ENCODE peak calls at places on chromosomes 2 and 18, in ten cellular contexts. W, T, X, U, R, G, A, Y, M and S are unnamed samples.

GRCh38 chr2:121151311-121152109 is 133.5 kb downstream of the TFCP2L1 start:
- DNase-seq in W (no peak), T (no peak), X (no peak), U (no peak), R (no peak), G (peak; percentile 65), A (no peak), Y (no peak), M (no peak), S (no peak)

GRCh38 chr2:216777637-216778273 is 82.1 kb downstream of the TNP1 start:
- DNase-seq in W (peak; percentile 54), T (peak; percentile 10), X (peak; percentile 22), U (peak; percentile 54), R (peak; percentile 75), G (no peak), A (no peak), Y (no peak), M (no peak), S (peak; percentile 28)

GRCh38 chr18:51030537-51031258 is 685 bp downstream of the SMAD4 start:
- DNase-seq in W (peak; percentile 84), T (peak; percentile 61), X (peak; percentile 68), U (peak; percentile 69), R (peak; percentile 10), G (peak; percentile 61), A (peak; percentile 92), Y (peak; percentile 82), M (peak; percentile 63), S (peak; percentile 50)

GRCh38 chr2:100832885-100833284 is 12.9 kb downstream of the NPAS2 start:
- DNase-seq in W (no peak), T (no peak), X (no peak), U (no peak), R (no peak), G (no peak), A (no peak), Y (no peak), M (no peak), S (no peak)

GRCh38 chr2:24908316-24908937 is 11.6 kb downstream of the ADCY3 start:
- DNase-seq in W (no peak), T (no peak), X (no peak), U (no peak), R (no peak), G (no peak), A (peak; percentile 14), Y (no peak), M (no peak), S (no peak)

GRCh38 chr2:26346454-26347053 is at the start of gene ADGRF3:
- DNase-seq in W (peak; percentile 28), T (peak; percentile 53), X (peak; percentile 66), U (peak; percentile 78), R (peak; percentile 22), G (peak; percentile 64), A (peak; percentile 84), Y (peak; percentile 70), M (peak; percentile 52), S (peak; percentile 68)

GRCh38 chr2:55899881-55900280 is 23.7 kb downstream of the EFEMP1 start:
- DNase-seq in W (no peak), T (no peak), X (no peak), U (no peak), R (no peak), G (no peak), A (no peak), Y (no peak), M (no peak), S (no peak)

GRCh38 chr2:218398437-218399390 is 954 bp upstream of the CTDSP1 start:
- DNase-seq in W (peak; percentile 75), T (peak; percentile 61), X (peak; percentile 87), U (peak; percentile 87), R (peak; percentile 56), G (peak; percentile 82), A (peak; percentile 94), Y (peak; percentile 91), M (peak; percentile 52), S (peak; percentile 74)

GRCh38 chr2:69667805-69668382 is 24.4 kb upstream of the AAK1 start:
- DNase-seq in W (no peak), T (no peak), X (no peak), U (no peak), R (no peak), G (no peak), A (no peak), Y (no peak), M (no peak), S (no peak)

GRCh38 chr18:55588001-55588875 is at the start of gene TCF4:
- DNase-seq in W (peak; percentile 53), T (peak; percentile 3), X (no peak), U (peak; percentile 39), R (no peak), G (peak; percentile 56), A (peak; percentile 87), Y (peak; percentile 77), M (no peak), S (peak; percentile 74)

GRCh38 chr18:71707985-71708500 is 836.1 kb downstream of the CBLN2 start:
- DNase-seq in W (no peak), T (no peak), X (no peak), U (no peak), R (no peak), G (no peak), A (no peak), Y (no peak), M (no peak), S (no peak)

GRCh38 chr2:176138526-176139169 is 9.1 kb downstream of the HOXD8 start:
- DNase-seq in W (no peak), T (no peak), X (no peak), U (no peak), R (no peak), G (no peak), A (peak; percentile 59), Y (no peak), M (no peak), S (no peak)

GRCh38 chr18:45167631-45168225 is 447.5 kb upstream of the SLC14A2 start:
- DNase-seq in W (no peak), T (no peak), X (no peak), U (no peak), R (no peak), G (no peak), A (no peak), Y (no peak), M (no peak), S (no peak)

GRCh38 chr2:239814917-239815637 is 210.1 kb downstream of the NDUFA10 start:
- DNase-seq in W (no peak), T (no peak), X (no peak), U (peak; percentile 21), R (no peak), G (peak; percentile 48), A (peak; percentile 90), Y (no peak), M (no peak), S (no peak)

GRCh38 chr2:241372376-241372992 is 16.4 kb downstream of the FARP2 start:
- DNase-seq in W (no peak), T (no peak), X (no peak), U (no peak), R (no peak), G (no peak), A (no peak), Y (no peak), M (no peak), S (peak; percentile 80)

GRCh38 chr18:25077933-25078707 is 273.8 kb downstream of the ZNF521 start:
- DNase-seq in W (no peak), T (no peak), X (no peak), U (no peak), R (no peak), G (no peak), A (no peak), Y (no peak), M (no peak), S (no peak)

GRCh38 chr2:232420463-232421188 is 14.0 kb downstream of the ALPG start:
- DNase-seq in W (no peak), T (no peak), X (no peak), U (no peak), R (no peak), G (peak; percentile 51), A (peak; percentile 54), Y (peak; percentile 35), M (no peak), S (no peak)

GRCh38 chr2:45242161-45242741 is 233.0 kb upstream of the SIX2 start:
- DNase-seq in W (no peak), T (no peak), X (no peak), U (no peak), R (peak; percentile 35), G (no peak), A (no peak), Y (no peak), M (no peak), S (no peak)

GRCh38 chr18:55634545-55634944 is 46.6 kb upstream of the TCF4 start:
- DNase-seq in W (peak; percentile 9), T (no peak), X (no peak), U (no peak), R (no peak), G (no peak), A (no peak), Y (no peak), M (no peak), S (no peak)

GRCh38 chr2:164773635-164774034 is 68.0 kb downstream of the COBLL1 start:
- DNase-seq in W (no peak), T (no peak), X (no peak), U (no peak), R (no peak), G (no peak), A (no peak), Y (no peak), M (no peak), S (no peak)

GRCh38 chr18:53941601-53942335 is 282.7 kb downstream of the MBD2 start:
- DNase-seq in W (no peak), T (no peak), X (no peak), U (no peak), R (no peak), G (no peak), A (no peak), Y (no peak), M (no peak), S (peak; percentile 4)

GRCh38 chr2:157830696-157831570 is 45.2 kb downstream of the ACVR1 start:
- DNase-seq in W (peak; percentile 70), T (no peak), X (no peak), U (no peak), R (no peak), G (no peak), A (no peak), Y (no peak), M (no peak), S (no peak)

GRCh38 chr2:53353372-53354111 is 414.1 kb upstream of the CHAC2 start:
- DNase-seq in W (no peak), T (no peak), X (no peak), U (no peak), R (peak; percentile 18), G (no peak), A (peak; percentile 48), Y (no peak), M (no peak), S (no peak)

GRCh38 chr2:63530880-63531279 is 57.4 kb downstream of the WDPCP start:
- DNase-seq in W (no peak), T (no peak), X (no peak), U (no peak), R (peak; percentile 48), G (no peak), A (no peak), Y (no peak), M (no peak), S (no peak)

GRCh38 chr2:223697316-223697875 is 95.2 kb upstream of the SCG2 start:
- DNase-seq in W (no peak), T (no peak), X (no peak), U (no peak), R (no peak), G (no peak), A (no peak), Y (no peak), M (no peak), S (no peak)

GRCh38 chr2:232707076-232707475 is 9.9 kb downstream of the GIGYF2 start:
- DNase-seq in W (no peak), T (no peak), X (no peak), U (no peak), R (no peak), G (no peak), A (no peak), Y (no peak), M (no peak), S (no peak)

GRCh38 chr2:17190527-17190926 is 327.7 kb downstream of the RAD51AP2 start:
- DNase-seq in W (no peak), T (no peak), X (no peak), U (no peak), R (no peak), G (no peak), A (no peak), Y (no peak), M (no peak), S (no peak)

GRCh38 chr2:170922683-170923494 is 6.2 kb upstream of the GORASP2 start:
- DNase-seq in W (no peak), T (no peak), X (no peak), U (no peak), R (no peak), G (no peak), A (no peak), Y (no peak), M (no peak), S (no peak)